ENCODE peak calls at places on chromosome 22, in five cellular contexts. S, I, F, G and B are unnamed samples.

GRCh38 chr22:46853191-46853590 is 90.7 kb downstream of the TBC1D22A start:
- DNase-seq in I (no peak), G (no peak), F (no peak), S (no peak), B (no peak)

GRCh38 chr22:49364398-49364797 is 463.3 kb downstream of the BRD1 start:
- DNase-seq in S (no peak), F (peak), G (no peak), I (no peak), B (no peak)

GRCh38 chr22:46626911-46627805 is 7.0 kb downstream of the GRAMD4 start:
- DNase-seq in S (no peak), G (no peak), I (no peak), F (peak), B (no peak)

GRCh38 chr22:20155330-20156041 is 4.6 kb upstream of the CCDC188 start:
- DNase-seq in G (peak), I (no peak), F (no peak), S (peak), B (peak)

GRCh38 chr22:47011131-47011854 is 248.8 kb downstream of the TBC1D22A start:
- DNase-seq in G (no peak), F (no peak), S (no peak), I (no peak), B (no peak)

GRCh38 chr22:26777402-26777801 is 120.0 kb downstream of the MIAT start:
- DNase-seq in S (no peak), F (no peak), I (no peak), G (no peak), B (no peak)

GRCh38 chr22:42908082-42908746 is 51.1 kb upstream of the ARFGAP3 start:
- DNase-seq in G (no peak), S (no peak), I (no peak), F (peak), B (no peak)

GRCh38 chr22:40529817-40530216 is 106.7 kb downstream of the MRTFA start:
- DNase-seq in I (no peak), F (no peak), S (no peak), G (no peak), B (no peak)

GRCh38 chr22:29782061-29782845 is 15.1 kb downstream of the UQCR10 start:
- DNase-seq in F (peak), G (peak), S (no peak), I (peak), B (peak)

GRCh38 chr22:29816128-29816527 is 21.9 kb downstream of the ASCC2 start:
- DNase-seq in I (no peak), F (no peak), G (no peak), S (no peak), B (no peak)

GRCh38 chr22:48797731-48798130 is 1029.9 kb downstream of the BRD1 start:
- DNase-seq in F (no peak), G (no peak), I (no peak), S (no peak), B (no peak)

GRCh38 chr22:47082505-47082904 is 320.1 kb downstream of the TBC1D22A start:
- DNase-seq in S (no peak), I (no peak), F (no peak), G (no peak), B (no peak)

GRCh38 chr22:36379593-36380361 is 8.0 kb downstream of the MYH9 start:
- DNase-seq in G (no peak), S (no peak), F (peak), I (no peak), B (peak)

GRCh38 chr22:47198801-47199251 is 436.4 kb downstream of the TBC1D22A start:
- DNase-seq in S (no peak), I (no peak), F (no peak), G (no peak), B (no peak)

GRCh38 chr22:19717691-19718254 is 3.5 kb downstream of the SEPTIN5 start:
- DNase-seq in G (peak), I (peak), S (peak), F (peak), B (peak)

GRCh38 chr22:41862160-41862529 is 29.2 kb downstream of the SREBF2 start:
- DNase-seq in I (no peak), G (peak), F (no peak), S (no peak), B (no peak)

DNA sequence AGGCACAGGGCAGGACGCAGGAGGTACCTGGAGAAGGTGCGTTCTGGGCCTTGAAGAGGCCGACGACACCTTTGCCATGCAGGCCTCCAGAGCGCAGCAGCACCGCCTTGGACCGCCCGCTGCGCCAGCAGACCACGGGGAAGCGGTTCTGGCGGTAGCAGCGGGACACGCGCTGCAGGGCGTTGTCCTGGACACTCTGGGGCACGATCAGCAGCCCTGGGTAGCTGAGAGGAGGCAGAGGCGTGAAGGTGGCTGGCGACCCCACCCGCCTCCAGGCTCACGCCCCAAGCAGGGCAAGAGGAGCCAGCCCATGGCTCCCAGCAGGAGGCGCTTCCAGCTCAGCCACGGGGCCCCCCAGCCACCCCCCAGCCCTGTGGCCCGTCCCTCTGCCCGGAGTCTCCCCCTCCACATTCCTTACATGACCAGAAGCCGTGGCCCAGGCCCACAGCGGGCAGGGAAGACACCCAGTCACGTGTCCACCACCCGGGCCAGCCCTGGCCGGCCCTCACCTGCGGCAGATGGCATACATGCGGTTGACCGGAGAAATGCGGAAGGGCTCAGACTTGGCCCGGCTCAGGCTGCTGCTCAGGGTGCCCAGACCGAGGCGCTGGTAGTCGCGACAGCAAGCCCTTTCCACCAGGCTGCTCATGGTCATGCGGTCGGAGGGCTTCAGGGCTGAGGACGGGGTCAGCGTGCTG is 15.2 kb downstream of the SBF1 start:
- DNase-seq in I (no peak), F (no peak), S (no peak), G (no peak), B (no peak)
- TF ChIP-seq CTCF in I (no peak), F (no peak), S (no peak), G (no peak), B (no peak)

GRCh38 chr22:22855617-22856308 is 31.9 kb upstream of the IGLL5 start:
- DNase-seq in S (peak), I (peak), F (no peak), G (peak), B (peak)
- TF ChIP-seq CTCF in S (peak), I (peak), F (peak), G (peak), B (peak)

GRCh38 chr22:44287121-44287693 is 25.5 kb downstream of the SHISAL1 start:
- DNase-seq in G (no peak), F (no peak), S (no peak), I (no peak), B (no peak)
- TF ChIP-seq CTCF in G (no peak), F (no peak), S (no peak), I (no peak), B (no peak)

DNA sequence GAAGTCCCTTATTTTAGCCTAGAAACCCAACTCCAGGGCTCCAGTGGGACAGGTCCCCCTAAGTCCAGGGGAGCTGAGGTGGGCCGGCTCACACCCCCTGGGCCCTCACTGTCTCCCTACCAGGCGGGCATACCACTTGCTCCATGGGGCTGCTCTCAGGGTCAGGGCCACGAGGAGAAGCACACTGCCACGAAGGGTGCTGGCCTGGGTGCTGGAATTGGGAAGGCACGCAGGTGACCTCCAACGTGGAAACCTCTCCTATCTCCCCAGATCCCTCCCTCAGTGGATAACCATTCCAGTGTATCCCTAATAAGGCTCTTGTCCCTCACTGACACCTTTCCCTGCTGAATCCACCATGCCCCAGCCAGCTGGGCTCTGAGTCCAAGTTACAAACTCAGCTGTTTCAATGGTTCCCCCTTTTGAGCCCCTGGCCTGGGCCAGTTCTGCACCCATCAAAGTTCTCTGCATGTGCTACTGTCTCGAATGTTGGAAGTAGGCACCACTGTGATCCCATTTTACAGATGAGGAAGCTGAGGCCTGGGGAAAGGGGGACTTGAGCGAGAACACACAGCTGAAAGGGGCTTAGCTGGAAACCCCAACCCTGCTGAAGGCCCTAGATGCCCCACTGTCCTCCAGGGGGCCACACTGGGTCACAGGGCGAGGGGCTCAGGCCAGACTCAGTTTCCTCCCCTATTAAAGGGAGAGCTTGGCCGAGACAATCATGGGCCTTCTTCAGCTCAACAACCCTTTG is 1.5 kb downstream of the SHISAL1 start:
- DNase-seq in G (no peak), I (no peak), F (no peak), S (no peak), B (no peak)
- TF ChIP-seq CTCF in G (no peak), I (no peak), F (no peak), S (no peak), B (no peak)

DNA sequence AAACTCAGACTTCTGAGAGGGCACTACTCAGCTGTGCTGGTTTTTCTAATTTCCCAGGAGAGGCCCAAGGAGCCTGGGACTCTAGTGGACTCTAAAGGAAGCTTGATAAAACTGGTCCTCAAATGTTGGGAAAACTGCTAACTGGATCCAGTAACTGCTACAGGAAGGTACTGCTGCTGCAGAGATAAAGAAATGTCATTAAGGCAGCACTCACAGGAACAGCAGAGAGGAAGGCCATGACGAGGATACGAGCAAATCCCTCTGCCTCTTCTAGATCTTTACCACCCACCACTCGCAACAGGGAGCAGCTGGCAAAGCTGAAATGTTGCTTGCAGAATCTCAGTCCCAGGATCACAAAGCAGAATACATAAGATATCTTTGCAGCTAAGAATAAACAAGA is 23.5 kb downstream of the TTC28 start:
- DNase-seq in S (no peak), I (no peak), F (no peak), G (no peak), B (no peak)
- TF ChIP-seq CTCF in S (no peak), I (no peak), F (no peak), G (no peak), B (no peak)

GRCh38 chr22:24159650-24160049 is 21.6 kb upstream of the SUSD2 start:
- DNase-seq in S (no peak), F (no peak), G (no peak), I (no peak), B (no peak)

GRCh38 chr22:24156146-24156914 is 25.0 kb upstream of the SUSD2 start:
- DNase-seq in F (no peak), S (no peak), I (peak), G (peak), B (peak)

GRCh38 chr22:24155597-24156145 is 25.6 kb upstream of the SUSD2 start:
- DNase-seq in F (peak), S (peak), I (peak), G (peak), B (peak)

GRCh38 chr22:24156915-24157782 is 24.1 kb upstream of the SUSD2 start:
- DNase-seq in S (peak), F (peak), I (peak), G (peak), B (peak)

GRCh38 chr22:24157783-24158170 is 23.5 kb upstream of the SUSD2 start:
- DNase-seq in F (peak), G (no peak), I (no peak), S (no peak), B (no peak)
- TF ChIP-seq CTCF in F (peak), G (no peak), I (no peak), S (no peak), B (no peak)

GRCh38 chr22:32411829-32412592 is at the start of gene RTCB:
- DNase-seq in I (peak), F (peak), S (peak), G (peak), B (peak)
- TF ChIP-seq CTCF in I (no peak), F (no peak), S (no peak), G (no peak), B (no peak)

GRCh38 chr22:33302049-33302545 is 243.9 kb upstream of the SYN3 start:
- DNase-seq in S (peak), F (peak), I (peak), G (peak), B (peak)
- TF ChIP-seq CTCF in S (peak), F (peak), I (peak), G (peak), B (peak)